ENCODE peak calls at places on chromosomes 16 and 17, in four cellular contexts. Q, Y, C and P are unnamed samples.

GRCh38 chr16:86471896-86472295 is 38.4 kb upstream of the FOXF1 start:
- ATAC-seq in C (no peak), Q (no peak), Y (no peak), P (no peak)

GRCh38 chr16:30615358-30616076 is 5.3 kb upstream of the ZNF689 start:
- ATAC-seq in Q (peak), C (no peak), Y (peak), P (peak)

GRCh38 chr17:3866269-3866668 is 20.2 kb upstream of the NCBP3 start:
- ATAC-seq in Q (no peak), Y (no peak), C (no peak), P (no peak)

GRCh38 chr17:60269417-60269816 is 119.6 kb downstream of the CA4 start:
- ATAC-seq in C (no peak), Y (no peak), Q (no peak), P (no peak)

GRCh38 chr17:33469911-33470310 is 176.8 kb upstream of the ASIC2 start:
- ATAC-seq in C (no peak), Y (no peak), Q (no peak), P (no peak)

GRCh38 chr17:81990836-81991683 is 13.6 kb downstream of the ASPSCR1 start:
- ATAC-seq in Y (no peak), Q (no peak), C (no peak), P (no peak)

GRCh38 chr17:76480676-76481075 is 13.3 kb downstream of the AANAT start:
- ATAC-seq in Y (no peak), C (no peak), Q (no peak), P (peak)

GRCh38 chr17:57615836-57616235 is 129.3 kb downstream of the CCDC182 start:
- ATAC-seq in Y (no peak), C (no peak), Q (no peak), P (no peak)

GRCh38 chr16:87534030-87534653 is 41.3 kb upstream of the ZCCHC14 start:
- ATAC-seq in C (no peak), Q (no peak), Y (no peak), P (no peak)

GRCh38 chr17:1431631-1432104 is 24.4 kb downstream of the CRK start:
- ATAC-seq in C (no peak), Y (no peak), Q (no peak), P (no peak)

GRCh38 chr16:54422159-54422558 is 135.6 kb upstream of the IRX3 start:
- ATAC-seq in Q (no peak), Y (no peak), C (peak), P (peak)

GRCh38 chr17:33968350-33969044 is 286.6 kb upstream of the CCL2 start:
- ATAC-seq in Y (peak), C (no peak), Q (peak), P (peak)

GRCh38 chr16:57868913-57869520 is 66.7 kb upstream of the KIFC3 start:
- ATAC-seq in C (no peak), Y (no peak), Q (no peak), P (no peak)

GRCh38 chr17:47882247-47882646 is 13.8 kb upstream of the SP2 start:
- ATAC-seq in Q (no peak), Y (no peak), C (peak), P (no peak)

GRCh38 chr16:56673916-56674315 is 4.3 kb downstream of the MT1H start:
- ATAC-seq in Q (no peak), Y (peak), C (peak), P (no peak)

GRCh38 chr17:50213026-50214015 is 11.9 kb upstream of the COL1A1 start:
- ATAC-seq in Q (peak), Y (peak), C (no peak), P (peak)

GRCh38 chr16:58548378-58548777 is 33.1 kb downstream of the SETD6 start:
- ATAC-seq in Y (no peak), Q (no peak), C (no peak), P (no peak)

GRCh38 chr16:5502467-5502869 is 404.9 kb upstream of the EEF2KMT start:
- ATAC-seq in Q (no peak), Y (no peak), C (no peak), P (no peak)

GRCh38 chr17:14201595-14201994 is 35.1 kb downstream of the CDRT15 start:
- ATAC-seq in C (no peak), Q (peak), Y (peak), P (no peak)

GRCh38 chr16:79439866-79440265 is 160.7 kb downstream of the MAF start:
- ATAC-seq in C (no peak), Q (no peak), Y (no peak), P (no peak)

GRCh38 chr17:81867123-81867951 is 3.8 kb downstream of the ARHGDIA start:
- ATAC-seq in Q (no peak), Y (no peak), C (no peak), P (no peak)

GRCh38 chr16:1429026-1429425 is 1.9 kb upstream of the PERCC1 start:
- ATAC-seq in C (no peak), Y (no peak), Q (no peak), P (no peak)

GRCh38 chr16:72821551-72821950 is 226.4 kb downstream of the ZFHX3 start:
- ATAC-seq in C (no peak), Y (no peak), Q (no peak), P (no peak)

GRCh38 chr17:82058230-82058854 is 6.6 kb downstream of the GPS1 start:
- ATAC-seq in Y (no peak), C (no peak), Q (no peak), P (no peak)

GRCh38 chr17:2055494-2056220 is 754 bp downstream of the HIC1 start:
- ATAC-seq in Q (no peak), C (peak), Y (no peak), P (peak)

GRCh38 chr16:90011908-90012501 is 7.3 kb downstream of the DBNDD1 start:
- ATAC-seq in C (no peak), Q (no peak), Y (no peak), P (no peak)

GRCh38 chr17:69335018-69335417 is 8.1 kb upstream of the ABCA5 start:
- ATAC-seq in C (no peak), Y (no peak), Q (no peak), P (no peak)

GRCh38 chr16:64234200-64234599 is 887.7 kb downstream of the CDH11 start:
- ATAC-seq in Q (no peak), Y (no peak), C (peak), P (no peak)

GRCh38 chr16:4826980-4827379 is 20.1 kb downstream of the GLYR1 start:
- ATAC-seq in C (peak), Q (no peak), Y (no peak), P (no peak)

GRCh38 chr17:48541574-48542113 is 3.3 kb downstream of the HOXB2 start:
- ATAC-seq in Y (no peak), Q (peak), C (peak), P (no peak)

GRCh38 chr16:67183284-67183626 is 508 bp downstream of the MATCAP1 start:
- ATAC-seq in Q (no peak), Y (no peak), C (no peak), P (no peak)

GRCh38 chr17:48023408-48024148 is 14.0 kb downstream of the COPZ2 start:
- ATAC-seq in C (peak), Y (no peak), Q (peak), P (peak)

GRCh38 chr17:49577651-49577935 is 1.9 kb downstream of the NXPH3 start:
- ATAC-seq in C (no peak), Y (no peak), Q (no peak), P (no peak)

GRCh38 chr17:33218657-33219298 is 74.3 kb downstream of the ASIC2 start:
- ATAC-seq in Y (no peak), C (no peak), Q (no peak), P (no peak)

GRCh38 chr17:7704601-7705268 is at the start of gene EFNB3:
- ATAC-seq in Y (no peak), Q (peak), C (peak), P (peak)

GRCh38 chr16:1407749-1408148 is 6.8 kb downstream of the UNKL start:
- ATAC-seq in C (peak), Q (no peak), Y (no peak), P (no peak)